ENCODE peak calls at places on chromosomes 16 and 17, in five cellular contexts. I is stimulated activated CD4-positive, alpha-beta T cell treated with anti-CD3 and anti-CD28 coated beads, Interleukin-1b, Interleukin-23, amount 100 ng/mL, for 24 hours; E is H54; T is activated T-cell treated with anti-CD3 and anti-CD28 coated beads, Interleukin-2, amount 50 U/mL, for 48 hours; X is activated CD4-positive, alpha-beta memory T cell treated with anti-CD3 and anti-CD28 coated beads for 36 hours. Z is an unnamed sample.
A peak's percentile ranks its signal among the peaks of the same experiment; 100 is the strongest.

GRCh38 chr16:66391726-66392670 is 25.5 kb downstream of the CDH5 start:
- DNase-seq in I (no peak), T (no peak), E (no peak), X (no peak), Z (no peak)

GRCh38 chr16:10678655-10679054 is 16.1 kb downstream of the TEKT5 start:
- DNase-seq in E (no peak), T (no peak), I (no peak), X (no peak), Z (no peak)

GRCh38 chr17:43772877-43773648 is 5.7 kb downstream of the DUSP3 start:
- DNase-seq in T (no peak), I (no peak), E (no peak), X (no peak), Z (no peak)

GRCh38 chr17:57442914-57443571 is 186.7 kb downstream of the MSI2 start:
- DNase-seq in X (peak; percentile 83), E (peak; percentile 80), I (no peak), T (peak; percentile 73), Z (peak; percentile 85)

GRCh38 chr16:78177927-78178326 is 78.5 kb downstream of the WWOX start:
- DNase-seq in E (no peak), I (no peak), T (no peak), X (no peak), Z (no peak)

GRCh38 chr17:48012151-48012520 is 25.5 kb downstream of the COPZ2 start:
- DNase-seq in T (peak; percentile 68), I (no peak), E (no peak), X (peak; percentile 69), Z (peak; percentile 59)

GRCh38 chr16:84643180-84643583 is 5.1 kb upstream of the KLHL36 start:
- DNase-seq in T (no peak), E (peak; percentile 74), X (no peak), I (no peak), Z (no peak)

GRCh38 chr17:74637912-74638311 is 14.4 kb upstream of the CD300E start:
- DNase-seq in T (no peak), X (no peak), I (no peak), E (no peak), Z (no peak)

GRCh38 chr16:85026696-85027095 is 899 bp upstream of the KIAA0513 start:
- DNase-seq in E (no peak), I (no peak), T (no peak), X (no peak), Z (no peak)

GRCh38 chr16:10240854-10241613 is 58.8 kb upstream of the GRIN2A start:
- DNase-seq in X (no peak), E (no peak), I (no peak), T (no peak), Z (no peak)

GRCh38 chr17:71284032-71284755 is 836.6 kb upstream of the SOX9 start:
- DNase-seq in E (no peak), I (no peak), T (no peak), X (no peak), Z (no peak)

GRCh38 chr17:57211543-57211942 is 44.8 kb upstream of the MSI2 start:
- DNase-seq in T (no peak), E (peak; percentile 48), I (no peak), X (no peak), Z (no peak)

GRCh38 chr16:55073830-55074229 is 143.2 kb downstream of the IRX5 start:
- DNase-seq in X (no peak), I (no peak), E (no peak), T (no peak), Z (no peak)

GRCh38 chr17:58630883-58631522 is 60.8 kb downstream of the TEX14 start:
- DNase-seq in T (peak; percentile 60), I (peak; percentile 26), X (peak; percentile 49), E (no peak), Z (no peak)

GRCh38 chr17:32772453-32773025 is 104.4 kb downstream of the MYO1D start:
- DNase-seq in X (peak; percentile 38), E (no peak), I (no peak), T (no peak), Z (peak; percentile 8)

GRCh38 chr17:1635675-1636465 is 7.2 kb upstream of the SLC43A2 start:
- DNase-seq in T (no peak), I (no peak), E (no peak), X (no peak), Z (no peak)

GRCh38 chr17:31877911-31878702 is 19.1 kb upstream of the COPRS start:
- DNase-seq in I (no peak), X (peak; percentile 54), E (peak; percentile 56), T (peak; percentile 55), Z (peak; percentile 60)

GRCh38 chr16:68376590-68376989 is 65.8 kb downstream of the PRMT7 start:
- DNase-seq in I (no peak), T (no peak), X (no peak), E (no peak), Z (no peak)

GRCh38 chr16:26464576-26465266 is 602.0 kb upstream of the C16orf82 start:
- DNase-seq in T (no peak), X (no peak), E (no peak), I (no peak), Z (no peak)

GRCh38 chr16:68992521-68992920 is 112.9 kb upstream of the HAS3 start:
- DNase-seq in T (no peak), E (no peak), I (no peak), X (no peak), Z (no peak)

GRCh38 chr17:18946536-18946935 is 5.4 kb upstream of the SLC5A10 start:
- DNase-seq in X (no peak), I (no peak), E (no peak), T (no peak), Z (no peak)

GRCh38 chr17:63270610-63271009 is 175.5 kb downstream of the CYB561 start:
- DNase-seq in I (no peak), X (no peak), T (no peak), E (no peak), Z (no peak)

GRCh38 chr17:28427372-28427771 is 21.4 kb upstream of the SLC46A1 start:
- DNase-seq in T (no peak), E (no peak), I (no peak), X (no peak), Z (no peak)

Z was measured in activated naive CD4-positive, alpha-beta T cell treated with anti-CD3 and anti-CD28 coated beads for 36 hours.